ENCODE peak calls at places on chromosomes 3 and 15, in nine cellular contexts. Y is tibial nerve; Z is NCI-H1436; L is ELR; A is NCI-H774; M is activated naive CD4-positive, alpha-beta T cell; S is stimulated activated CD8-positive, alpha-beta memory T cell treated with anti-CD3 and anti-CD28 coated beads, Interleukin-15, amount 100 ng/mL, for 24 hours; C is SK-MEL-5; B is PC-3. N is an unnamed sample.

GRCh38 chr15:50685191-50685975 is 1.2 kb downstream of the TRPM7 start:
- DNase-seq in Z (no peak), L (peak), S (no peak), C (no peak), A (no peak), M (no peak), B (peak), Y (no peak), N (no peak)

GRCh38 chr3:4493931-4494806 is 1.0 kb downstream of the ITPR1 start:
- DNase-seq in Z (no peak), M (peak), B (peak), Y (no peak), C (no peak), S (no peak), L (peak), A (no peak), N (no peak)

GRCh38 chr3:123322866-123323265 is 121.1 kb downstream of the SEC22A start:
- DNase-seq in M (no peak), C (no peak), Z (no peak), L (no peak), S (no peak), B (no peak), A (no peak), Y (no peak), N (no peak)

GRCh38 chr3:101195951-101196713 is 124.2 kb downstream of the IMPG2 start:
- DNase-seq in A (peak), C (peak), M (no peak), Z (no peak), B (peak), Y (no peak), L (peak), S (no peak), N (no peak)

GRCh38 chr15:31867536-31868442 is 162.5 kb upstream of the CHRNA7 start:
- DNase-seq in M (peak), L (peak), S (peak), C (peak), B (peak), Y (no peak), Z (peak), A (peak), N (peak)

GRCh38 chr15:99961011-99961441 is 227.8 kb upstream of the LYSMD4 start:
- DNase-seq in M (no peak), S (no peak), Z (no peak), L (peak), C (peak), Y (no peak), B (peak), A (no peak), N (peak)

GRCh38 chr15:70399204-70399603 is 301.5 kb upstream of the TLE3 start:
- DNase-seq in Z (no peak), M (no peak), A (no peak), S (no peak), B (no peak), Y (no peak), C (no peak), L (no peak), N (no peak)

GRCh38 chr3:46024131-46024530 is 3.2 kb downstream of the XCR1 start:
- DNase-seq in S (no peak), Z (no peak), L (no peak), C (no peak), A (no peak), M (no peak), B (no peak), Y (no peak), N (no peak)

GRCh38 chr3:123346041-123346440 is 102.8 kb downstream of the ADCY5 start:
- DNase-seq in Z (no peak), M (no peak), B (no peak), Y (no peak), L (no peak), C (no peak), A (no peak), S (no peak), N (no peak)

GRCh38 chr3:454986-455385 is 258.4 kb downstream of the CHL1 start:
- DNase-seq in B (no peak), L (no peak), Z (no peak), Y (no peak), M (no peak), C (no peak), S (no peak), A (no peak), N (no peak)

GRCh38 chr15:25787855-25788521 is 75.1 kb downstream of the ATP10A start:
- DNase-seq in Z (no peak), Y (no peak), B (peak), L (peak), S (no peak), C (no peak), M (no peak), A (no peak), N (no peak)

GRCh38 chr3:127149621-127150310 is 43.2 kb upstream of the PRR23E start:
- DNase-seq in Y (no peak), Z (no peak), M (no peak), L (no peak), C (no peak), S (no peak), B (no peak), A (no peak), N (no peak)

GRCh38 chr3:39325223-39325622 is 4.3 kb upstream of the CCR8 start:
- DNase-seq in S (no peak), C (no peak), Z (no peak), L (no peak), A (no peak), M (no peak), Y (no peak), B (no peak), N (no peak)